ENCODE peak calls at places on chromosomes 11 and 22, in nine cellular contexts. Z is transverse colon, F is tibial nerve, N is esophagus muscularis mucosa, I is sigmoid colon, V is A549, E is suprapubic skin, Q is stomach, D is HepG2. P is an unnamed sample.

GRCh38 chr11:1308745-1309497 is 511 bp downstream of the TOLLIP start:
- DNase-seq in Z (no peak), F (no peak), N (no peak), I (no peak), V (peak; percentile 49), E (peak; percentile 80), Q (no peak), D (no peak), P (peak; percentile 60)

GRCh38 chr11:101862410-101863233 is 52.2 kb upstream of the CEP126 start:
- DNase-seq in Z (peak; percentile 7), F (no peak), N (no peak), I (no peak), V (peak; percentile 44), E (no peak), Q (no peak), D (peak; percentile 76), P (peak; percentile 36)

GRCh38 chr22:25054943-25055511 is 102.5 kb downstream of the KIAA1671 start:
- DNase-seq in Z (no peak), F (peak; percentile 57), N (no peak), I (no peak), V (no peak), E (no peak), Q (no peak), D (no peak), P (no peak)

GRCh38 chr11:120793150-120793549 is 230.8 kb upstream of the TBCEL start:
- DNase-seq in Z (no peak), F (no peak), N (no peak), I (peak; percentile 30), V (no peak), E (no peak), Q (no peak), D (no peak), P (no peak)

GRCh38 chr11:76919887-76920746 is 59.4 kb downstream of the ACER3 start:
- DNase-seq in Z (peak; percentile 79), F (peak; percentile 41), N (no peak), I (peak; percentile 89), V (peak; percentile 60), E (peak; percentile 83), Q (peak; percentile 83), D (peak; percentile 79), P (peak; percentile 66)

GRCh38 chr22:44440224-44441160 is 57.5 kb downstream of the RTL6 start:
- DNase-seq in Z (no peak), F (no peak), N (no peak), I (peak; percentile 37), V (no peak), E (no peak), Q (no peak), D (no peak), P (no peak)

GRCh38 chr11:115168229-115168671 is 336.0 kb downstream of the CADM1 start:
- DNase-seq in Z (no peak), F (no peak), N (no peak), I (no peak), V (no peak), E (no peak), Q (no peak), D (no peak), P (no peak)

GRCh38 chr11:75777461-75778110 is 9.0 kb downstream of the DGAT2 start:
- DNase-seq in Z (no peak), F (no peak), N (no peak), I (no peak), V (no peak), E (no peak), Q (no peak), D (no peak), P (no peak)

GRCh38 chr22:50327711-50328019 is 853 bp upstream of the DENND6B start:
- DNase-seq in Z (no peak), F (no peak), N (no peak), I (no peak), V (no peak), E (no peak), Q (no peak), D (no peak), P (no peak)

GRCh38 chr22:50325444-50326224 is 1.2 kb downstream of the DENND6B start:
- DNase-seq in Z (no peak), F (no peak), N (no peak), I (no peak), V (no peak), E (no peak), Q (no peak), D (no peak), P (no peak)

GRCh38 chr22:50329236-50329635 is 2.4 kb upstream of the DENND6B start:
- DNase-seq in Z (no peak), F (no peak), N (no peak), I (no peak), V (no peak), E (no peak), Q (no peak), D (no peak), P (no peak)

GRCh38 chr22:50326225-50326958 is 420 bp downstream of the DENND6B start:
- DNase-seq in Z (no peak), F (no peak), N (no peak), I (no peak), V (no peak), E (no peak), Q (no peak), D (no peak), P (no peak)

DNA sequence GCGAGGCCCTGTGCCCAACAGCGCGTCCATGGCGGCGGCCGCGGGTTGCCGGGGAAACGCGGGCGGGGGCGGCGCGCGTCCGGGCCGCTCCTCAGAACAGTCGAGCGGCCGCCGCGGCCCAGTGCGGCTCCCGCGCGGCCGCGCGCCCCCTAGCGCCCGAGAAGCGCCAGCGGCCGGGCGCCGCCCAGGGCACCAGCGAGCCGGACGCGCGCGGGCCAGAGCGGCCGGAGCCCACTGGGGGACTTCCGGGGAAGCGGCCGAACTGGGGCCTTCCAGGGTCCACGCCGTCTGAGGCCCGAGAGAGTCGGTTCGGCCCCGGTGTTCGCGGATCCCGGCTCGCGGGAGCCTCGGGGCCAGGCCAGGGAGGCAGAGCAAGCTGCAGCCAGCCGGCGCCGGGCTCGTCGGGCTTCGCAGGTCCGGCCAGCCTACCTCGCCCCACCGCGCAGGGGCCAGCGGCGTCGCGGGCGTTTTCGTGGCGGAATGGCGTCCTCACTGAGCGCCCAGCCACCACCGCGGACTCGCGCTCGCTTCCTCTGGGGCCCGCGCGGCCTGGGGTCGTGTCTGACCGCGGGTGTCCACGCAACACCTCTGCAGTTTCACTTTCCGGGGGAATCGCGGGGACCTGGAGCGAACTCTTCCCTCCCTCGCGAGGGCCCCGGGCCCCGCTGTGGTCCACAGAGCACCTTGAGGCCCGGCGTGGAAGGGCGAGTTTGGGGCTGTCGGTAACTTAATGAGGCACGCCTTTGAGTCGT is at the start of gene DENND6B:
- DNase-seq in Z (peak; percentile 83), F (peak; percentile 68), N (no peak), I (peak; percentile 88), V (peak; percentile 49), E (no peak), Q (peak; percentile 87), D (peak; percentile 45), P (peak; percentile 88)
- TF ChIP-seq EP300 in Z (no peak), F (peak; percentile 50), N (no peak), I (no peak), V (no peak), E (no peak), Q (no peak), D (no peak), P (no peak)

DNA sequence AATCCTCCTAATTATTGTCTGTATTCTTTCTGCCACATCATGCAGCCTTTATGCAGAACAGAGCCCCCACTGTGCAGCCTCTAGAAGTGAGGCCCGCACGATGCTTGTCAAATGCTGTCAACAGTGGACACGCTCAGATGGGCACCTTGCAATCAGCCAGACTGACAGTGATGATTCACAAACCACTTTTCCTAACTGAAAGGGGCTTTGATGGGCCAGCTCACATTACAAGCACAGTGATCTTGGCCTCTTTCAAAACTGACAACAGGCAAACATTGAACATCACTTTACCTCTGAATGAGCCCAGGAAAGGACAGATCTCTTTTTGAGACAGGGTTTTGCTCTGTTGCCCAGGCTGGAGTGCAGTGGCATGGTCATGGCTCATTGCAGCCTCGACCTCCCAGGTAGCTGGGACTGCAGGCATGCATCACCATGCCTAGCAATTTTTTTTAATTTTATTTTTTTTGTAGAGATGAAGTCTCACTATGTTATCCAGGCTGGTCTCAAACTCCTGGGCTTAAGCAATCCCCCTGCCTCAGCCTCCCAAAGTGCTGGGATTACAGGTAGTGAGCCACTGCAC is 18.0 kb upstream of the E2F8 start:
- DNase-seq in Z (no peak), F (no peak), N (peak; percentile 34), I (no peak), V (no peak), E (no peak), Q (no peak), D (no peak), P (no peak)
- TF ChIP-seq EP300 in Z (no peak), F (no peak), N (no peak), I (no peak), V (no peak), E (no peak), Q (no peak), D (no peak), P (no peak)

GRCh38 chr22:39242809-39243442 is 1.9 kb downstream of the PDGFB start:
- DNase-seq in Z (no peak), F (no peak), N (no peak), I (no peak), V (no peak), E (no peak), Q (peak; percentile 73), D (peak; percentile 60), P (no peak)

GRCh38 chr22:39239561-39240423 is 5.0 kb downstream of the PDGFB start:
- DNase-seq in Z (peak; percentile 88), F (no peak), N (no peak), I (no peak), V (no peak), E (no peak), Q (peak; percentile 96), D (no peak), P (no peak)

GRCh38 chr22:39241632-39242388 is 3.0 kb downstream of the PDGFB start:
- DNase-seq in Z (no peak), F (no peak), N (no peak), I (no peak), V (no peak), E (no peak), Q (no peak), D (no peak), P (no peak)

GRCh38 chr22:39242389-39242808 is 2.4 kb downstream of the PDGFB start:
- DNase-seq in Z (no peak), F (no peak), N (no peak), I (no peak), V (no peak), E (no peak), Q (no peak), D (no peak), P (peak; percentile 59)

DNA sequence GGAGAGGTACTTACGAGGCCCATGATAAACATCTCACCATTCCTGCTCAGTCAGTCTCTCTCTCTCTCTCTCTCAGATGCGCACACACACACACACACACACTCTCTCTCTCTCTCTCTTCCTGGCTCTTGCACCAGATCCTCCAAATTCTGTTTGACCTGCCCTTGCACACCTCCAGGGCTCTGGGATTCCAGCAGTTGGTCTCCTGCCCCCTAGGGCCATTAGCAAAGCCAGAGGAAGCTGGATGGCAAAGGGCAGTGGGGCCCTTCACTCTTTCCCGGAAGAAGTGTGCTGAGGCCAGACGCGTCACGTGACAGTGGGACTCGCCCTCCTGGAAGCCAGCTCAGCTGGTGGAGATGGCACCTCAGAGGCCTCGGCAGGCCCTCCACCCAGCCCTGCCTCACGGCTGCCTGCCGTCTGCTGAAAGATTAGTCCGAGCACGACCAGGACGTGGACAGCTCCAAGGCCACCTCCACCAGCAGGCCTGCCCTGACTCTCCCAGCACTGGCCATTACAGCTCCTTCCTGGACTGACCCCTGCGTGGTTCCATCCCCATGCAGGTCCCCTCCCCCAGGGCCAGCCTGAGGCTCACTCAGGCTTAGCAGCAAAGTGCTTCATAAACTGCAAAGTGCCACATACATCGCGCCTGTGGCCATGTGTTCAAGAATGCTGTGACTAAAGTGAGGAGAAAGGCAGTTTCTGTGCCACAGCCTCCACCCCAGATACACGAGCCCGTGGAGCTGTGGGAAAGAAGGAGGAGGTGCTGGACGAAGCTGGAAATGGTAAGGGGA is 3.7 kb downstream of the PDGFB start:
- DNase-seq in Z (peak; percentile 73), F (no peak), N (no peak), I (peak; percentile 86), V (peak; percentile 29), E (no peak), Q (peak; percentile 71), D (peak; percentile 91), P (no peak)
- TF ChIP-seq EP300 in Z (no peak), F (peak; percentile 60), N (no peak), I (no peak), V (no peak), E (no peak), Q (no peak), D (no peak), P (no peak)

DNA sequence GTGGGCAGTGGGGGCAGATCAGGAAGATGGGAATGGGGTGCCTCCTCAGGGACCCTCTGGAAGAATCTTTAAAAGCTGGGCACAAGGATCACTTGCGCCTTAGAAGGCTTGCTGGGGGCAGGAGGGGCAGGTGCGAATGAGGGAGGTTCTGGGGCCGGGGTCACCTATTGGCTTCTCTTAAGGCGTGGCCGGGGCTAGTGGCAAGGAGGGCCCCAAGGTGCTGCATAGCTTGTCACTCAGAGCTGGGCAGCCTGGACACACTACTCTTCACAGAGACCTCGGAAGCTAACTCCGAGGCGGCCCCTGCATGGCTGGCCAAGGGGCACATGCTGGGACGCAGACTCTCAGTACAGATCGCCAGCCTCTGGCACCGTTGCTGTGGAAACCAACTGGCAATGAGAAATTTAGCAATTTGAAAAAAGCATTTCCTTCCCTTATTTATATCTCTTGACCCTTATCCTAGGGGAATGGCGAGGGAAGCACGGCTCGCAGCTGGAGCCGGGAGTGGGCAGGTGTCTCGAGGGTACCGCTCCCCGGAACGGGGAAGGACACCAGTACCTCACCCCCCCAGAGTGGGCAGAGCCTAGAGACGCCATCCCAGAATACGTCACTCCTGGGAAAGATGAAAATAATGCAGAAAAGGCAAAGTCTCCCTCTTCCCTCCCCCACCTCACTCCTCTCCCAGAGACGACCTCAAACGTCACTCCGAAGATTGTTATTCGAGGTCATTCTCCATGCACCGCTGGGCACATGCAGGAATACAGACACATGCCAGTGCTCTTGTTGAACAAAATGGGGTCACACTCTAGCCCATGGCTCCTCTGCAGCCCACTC is 188.1 kb downstream of the CTTN start:
- DNase-seq in Z (no peak), F (no peak), N (no peak), I (peak; percentile 41), V (no peak), E (no peak), Q (no peak), D (no peak), P (no peak)
- TF ChIP-seq EP300 in Z (no peak), F (no peak), N (no peak), I (no peak), V (no peak), E (no peak), Q (no peak), D (no peak), P (no peak)